ENCODE peak calls at places on chromosomes 13 and 19, in five cellular contexts. W, X, K, U and B are unnamed samples. For H3K36me3, the result is how much of the 10 kb centered on the place peaks cover.

GRCh38 chr13:52001120-52001731 is 10.0 kb downstream of the ATP7B start:
- DNase-seq in W (peak), X (no peak), K (peak), U (no peak), B (peak)

GRCh38 chr13:33776510-33776909 is 41.4 kb upstream of the RFC3 start:
- DNase-seq in W (no peak), X (no peak), K (no peak), U (no peak), B (no peak)

GRCh38 chr13:103941506-103942148 is 875.4 kb upstream of the SLC10A2 start:
- DNase-seq in W (no peak), X (no peak), K (peak), U (no peak), B (no peak)

GRCh38 chr19:43622956-43623355 is 3.5 kb upstream of the ZNF428 start:
- DNase-seq in W (no peak), X (no peak), K (no peak), U (no peak), B (no peak)

GRCh38 chr13:39363393-39363792 is 239.6 kb downstream of the LHFPL6 start:
- DNase-seq in W (no peak), X (no peak), K (no peak), U (no peak), B (no peak)

GRCh38 chr13:36062249-36062648 is 68.9 kb downstream of the DCLK1 start:
- DNase-seq in W (no peak), X (no peak), K (no peak), U (no peak), B (no peak)

GRCh38 chr13:44437356-44438233 is 64.0 kb downstream of the SERP2 start:
- DNase-seq in W (peak), X (no peak), K (peak), U (no peak), B (no peak)

GRCh38 chr19:41327076-41327475 is 17.1 kb downstream of the CCDC97 start:
- DNase-seq in W (no peak), X (no peak), K (peak), U (no peak), B (no peak)

GRCh38 chr13:45393941-45394570 is 24.1 kb downstream of the SLC25A30 start:
- DNase-seq in W (peak), X (no peak), K (peak), U (no peak), B (peak)

GRCh38 chr13:40145139-40145538 is 489.7 kb downstream of the COG6 start:
- DNase-seq in W (no peak), X (no peak), K (no peak), U (no peak), B (no peak)

GRCh38 chr13:51479199-51479523 is 26.3 kb upstream of the INTS6 start:
- DNase-seq in W (no peak), X (no peak), K (peak), U (no peak), B (no peak)

GRCh38 chr19:18417250-18418033 is 1.8 kb upstream of the SSBP4 start:
- DNase-seq in W (peak), X (no peak), K (peak), U (peak), B (no peak)

GRCh38 chr13:99468971-99469545 is 32.2 kb upstream of the TM9SF2 start:
- DNase-seq in W (peak), X (no peak), K (no peak), U (no peak), B (no peak)

GRCh38 chr13:41577437-41577836 is 120.1 kb downstream of the RGCC start:
- DNase-seq in W (no peak), X (no peak), K (no peak), U (no peak), B (no peak)

GRCh38 chr19:31347828-31348314 is 1.4 kb downstream of the TSHZ3 start:
- DNase-seq in W (no peak), X (no peak), K (peak), U (no peak), B (no peak)

GRCh38 chr13:24502567-24503375 is 9.8 kb downstream of the PARP4 start:
- DNase-seq in W (peak), X (no peak), K (peak), U (peak), B (peak)
- H3K36me3 ChIP-seq in W (under half), X (under half), K (under half), U (under half), B (under half)

GRCh38 chr13:101473458-101473857 is 21.0 kb downstream of the ITGBL1 start:
- DNase-seq in W (no peak), X (no peak), K (peak), U (no peak), B (no peak)

GRCh38 chr13:101481421-101481820 is 28.9 kb downstream of the ITGBL1 start:
- DNase-seq in W (no peak), X (no peak), K (no peak), U (no peak), B (no peak)

GRCh38 chr13:101474419-101474957 is 22.0 kb downstream of the ITGBL1 start:
- DNase-seq in W (peak), X (peak), K (peak), U (no peak), B (peak)

GRCh38 chr13:101475536-101475935 is 23.1 kb downstream of the ITGBL1 start:
- DNase-seq in W (no peak), X (no peak), K (no peak), U (no peak), B (no peak)
- TF ChIP-seq CTCF in W (no peak), X (no peak), K (no peak), U (no peak), B (no peak)

DNA sequence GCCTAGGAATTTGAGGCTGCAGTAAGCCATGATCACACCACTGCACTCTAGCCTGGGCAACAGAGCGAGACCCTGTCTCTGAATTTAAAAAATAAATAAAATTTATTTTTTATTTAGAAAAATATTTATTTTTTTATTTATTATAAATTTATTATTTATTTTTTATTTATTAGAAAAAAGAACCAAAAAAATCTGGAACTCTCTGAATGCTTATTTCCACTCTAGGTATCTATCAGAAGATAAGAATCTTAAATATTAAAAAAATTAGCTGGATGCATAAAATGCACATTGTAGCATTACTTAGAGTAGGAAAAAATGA is 82.8 kb downstream of the CDADC1 start:
- DNase-seq in W (no peak), X (no peak), K (no peak), U (no peak), B (no peak)
- H3K4me3 ChIP-seq in W (no peak), X (no peak), K (no peak), U (no peak), B (no peak)

GRCh38 chr13:31774186-31774585 is 34.9 kb downstream of the RXFP2 start:
- DNase-seq in W (no peak), X (no peak), K (peak), U (no peak), B (no peak)
- H3K36me3 ChIP-seq in W (under half), X (under half), K (under half), U (under half), B (under half)

GRCh38 chr19:6739390-6739883 is at the start of gene TRIP10:
- DNase-seq in W (peak), X (no peak), K (peak), U (peak), B (no peak)

GRCh38 chr19:6737873-6738725 is 719 bp upstream of the GPR108 start:
- DNase-seq in W (peak), X (no peak), K (peak), U (peak), B (no peak)

GRCh38 chr19:6737284-6737872 is at the start of gene GPR108:
- DNase-seq in W (peak), X (peak), K (peak), U (peak), B (peak)

GRCh38 chr19:6739884-6740588 is 556 bp downstream of the TRIP10 start:
- DNase-seq in W (peak), X (no peak), K (no peak), U (peak), B (no peak)

DNA sequence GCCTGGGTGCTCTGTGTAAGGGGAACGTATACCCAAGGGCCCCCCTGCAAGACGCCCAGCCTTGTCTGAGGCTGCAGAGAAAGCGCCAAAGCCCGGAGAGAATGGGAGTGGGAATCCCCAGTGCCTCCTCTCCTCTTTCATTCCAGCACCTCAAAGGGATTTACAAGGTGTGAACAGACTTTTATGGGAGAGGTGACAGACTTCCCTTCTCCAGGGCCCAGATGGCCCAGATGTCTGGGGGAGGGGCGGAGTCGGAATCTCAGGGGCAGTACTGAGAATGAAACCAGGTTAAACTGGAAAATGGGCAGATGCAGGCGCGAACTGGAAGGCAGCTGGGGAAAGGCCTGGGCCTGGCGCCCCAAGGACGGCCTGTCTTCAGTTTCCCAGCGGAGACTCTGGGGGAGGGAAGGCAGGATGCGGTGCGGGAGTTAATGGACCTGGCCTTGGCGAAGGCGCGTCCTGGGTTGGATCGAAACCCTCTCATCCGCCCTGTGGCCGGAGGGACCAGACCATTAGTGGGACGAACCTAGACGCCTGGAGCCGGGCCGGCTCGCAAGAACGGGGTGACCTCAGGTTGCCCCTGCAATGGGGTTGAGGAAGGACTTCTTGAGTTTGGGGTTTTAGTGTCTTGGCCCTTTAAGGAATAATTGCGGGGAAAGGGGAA is 622 bp upstream of the TRIP10 start:
- DNase-seq in W (peak), X (no peak), K (no peak), U (peak), B (no peak)
- TF ChIP-seq CTCF in W (no peak), X (no peak), K (no peak), U (peak), B (no peak)

GRCh38 chr13:31365630-31366029 is 165.9 kb downstream of the B3GLCT start:
- DNase-seq in W (no peak), X (no peak), K (no peak), U (no peak), B (no peak)
- H3K4me3 ChIP-seq in W (no peak), X (no peak), K (no peak), U (no peak), B (no peak)

GRCh38 chr19:324716-325115 is 19.9 kb downstream of the MIER2 start:
- DNase-seq in W (no peak), X (no peak), K (no peak), U (no peak), B (no peak)
- H3K36me3 ChIP-seq in W (under half), X (under half), K (under half), U (half or more), B (under half)

GRCh38 chr19:50230379-50231351 is 27.2 kb downstream of the MYH14 start:
- DNase-seq in W (peak), X (no peak), K (no peak), U (peak), B (no peak)
- TF ChIP-seq CTCF in W (peak), X (no peak), K (no peak), U (no peak), B (no peak)

GRCh38 chr19:17246681-17247425 is 1.1 kb upstream of the NR2F6 start:
- DNase-seq in W (no peak), X (no peak), K (peak), U (peak), B (no peak)
- H3K4me3 ChIP-seq in W (peak), X (no peak), K (peak), U (peak), B (no peak)

GRCh38 chr19:28988066-28988465 is 224.9 kb downstream of the UQCRFS1 start:
- DNase-seq in W (no peak), X (no peak), K (no peak), U (no peak), B (no peak)

GRCh38 chr19:28981994-28982393 is 231.0 kb downstream of the UQCRFS1 start:
- DNase-seq in W (no peak), X (no peak), K (no peak), U (no peak), B (no peak)

GRCh38 chr19:28987177-28987576 is 225.8 kb downstream of the UQCRFS1 start:
- DNase-seq in W (no peak), X (no peak), K (no peak), U (no peak), B (no peak)

GRCh38 chr19:28984315-28984714 is 228.6 kb downstream of the UQCRFS1 start:
- DNase-seq in W (no peak), X (no peak), K (no peak), U (no peak), B (no peak)

GRCh38 chr19:28985201-28985600 is 227.8 kb downstream of the UQCRFS1 start:
- DNase-seq in W (no peak), X (no peak), K (no peak), U (no peak), B (no peak)
- H3K36me3 ChIP-seq in W (under half), X (under half), K (under half), U (under half), B (under half)